ENCODE peak calls at places on chromosomes 16 and 17, in five cellular contexts. B is HCT116, Z is GM12891, O is H54, W is heart left ventricle. V is an unnamed sample.
A peak's percentile ranks its signal among the peaks of the same experiment; 100 is the strongest.

GRCh38 chr16:66585477-66586239 is 6.4 kb downstream of the CMTM2 start:
- DNase-seq in B (no peak), Z (no peak), O (no peak), W (no peak), V (no peak)

GRCh38 chr17:2214047-2214717 is 89.4 kb downstream of the SMG6 start:
- DNase-seq in B (no peak), Z (no peak), O (peak; percentile 51), W (peak; percentile 79), V (peak; percentile 52)

GRCh38 chr17:64147110-64148016 is 17.4 kb upstream of the ERN1 start:
- DNase-seq in B (no peak), Z (no peak), O (no peak), W (no peak), V (no peak)

GRCh38 chr16:50719401-50720337 is 22.2 kb upstream of the CYLD start:
- DNase-seq in B (no peak), Z (no peak), O (no peak), W (no peak), V (no peak)

GRCh38 chr17:17043668-17044226 is 1.5 kb downstream of the MPRIP start:
- DNase-seq in B (no peak), Z (no peak), O (peak; percentile 65), W (no peak), V (no peak)

GRCh38 chr17:57682667-57683066 is 62.4 kb downstream of the CCDC182 start:
- DNase-seq in B (no peak), Z (no peak), O (no peak), W (no peak), V (no peak)

GRCh38 chr17:48427598-48427997 is 2.4 kb downstream of the SKAP1 start:
- DNase-seq in B (no peak), Z (peak; percentile 36), O (no peak), W (no peak), V (no peak)

GRCh38 chr16:19595043-19595767 is 39.7 kb downstream of the VPS35L start:
- DNase-seq in B (no peak), Z (no peak), O (peak; percentile 69), W (peak; percentile 84), V (no peak)

GRCh38 chr16:1048442-1049112 is 24.0 kb upstream of the SSTR5 start:
- DNase-seq in B (no peak), Z (peak; percentile 74), O (no peak), W (peak; percentile 70), V (peak; percentile 33)

GRCh38 chr16:76970745-76971099 is 220.3 kb upstream of the MON1B start:
- DNase-seq in B (no peak), Z (no peak), O (no peak), W (no peak), V (no peak)

GRCh38 chr17:82865996-82866395 is 26.2 kb upstream of the ZNF750 start:
- DNase-seq in B (no peak), Z (no peak), O (no peak), W (peak; percentile 12), V (no peak)

DNA sequence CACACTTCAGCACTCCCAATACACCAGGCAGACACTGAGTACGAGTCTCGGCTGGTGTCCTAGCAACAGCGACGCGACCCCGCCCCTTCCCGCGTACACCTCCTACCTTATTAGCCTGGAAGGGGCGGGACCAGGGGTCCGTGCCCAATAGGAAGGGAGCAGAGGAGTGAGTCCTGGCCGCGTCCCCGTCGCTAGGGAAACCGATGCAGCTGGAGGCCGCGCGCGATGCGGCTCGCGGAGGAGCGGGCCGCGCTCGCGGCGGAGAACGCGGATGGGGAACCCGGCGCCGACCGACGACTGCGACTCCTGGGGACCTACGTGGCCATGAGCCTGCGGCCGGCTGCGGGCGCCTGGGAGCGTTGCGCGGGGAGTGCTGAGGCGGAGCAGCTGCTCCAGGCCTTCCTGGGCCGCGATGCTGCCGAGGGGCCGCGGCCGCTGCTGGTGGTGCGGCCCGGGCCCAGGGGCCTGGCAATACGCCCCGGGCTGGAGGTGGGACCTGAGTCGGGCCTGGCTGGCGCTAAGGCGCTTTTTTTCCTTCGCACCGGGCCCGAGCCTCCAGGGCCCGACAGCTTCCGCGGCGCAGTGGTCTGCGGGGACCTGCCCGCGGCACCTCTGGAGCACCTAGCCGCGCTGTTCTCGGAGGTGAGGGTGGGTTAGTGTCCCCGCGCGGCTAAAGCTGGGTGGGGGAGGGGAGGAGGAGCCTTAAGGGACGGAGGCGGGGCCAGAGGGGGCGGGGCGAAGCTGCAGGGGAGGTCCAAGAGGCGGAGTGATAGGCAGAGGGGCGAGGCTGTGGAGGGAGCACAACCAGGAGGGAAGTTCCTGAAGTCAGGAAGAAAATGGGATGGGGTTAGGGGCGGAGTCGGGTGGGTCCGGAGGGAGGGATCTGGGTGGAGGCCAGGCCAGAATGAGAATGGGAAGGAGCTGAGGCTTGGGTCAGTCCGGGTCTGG is at the start of gene DNAH9:
- DNase-seq in B (no peak), Z (peak; percentile 5), O (no peak), W (peak; percentile 98), V (peak; percentile 95)
- TF ChIP-seq POLR2A in B (no peak), Z (no peak), O (no peak), W (no peak), V (no peak)

DNA sequence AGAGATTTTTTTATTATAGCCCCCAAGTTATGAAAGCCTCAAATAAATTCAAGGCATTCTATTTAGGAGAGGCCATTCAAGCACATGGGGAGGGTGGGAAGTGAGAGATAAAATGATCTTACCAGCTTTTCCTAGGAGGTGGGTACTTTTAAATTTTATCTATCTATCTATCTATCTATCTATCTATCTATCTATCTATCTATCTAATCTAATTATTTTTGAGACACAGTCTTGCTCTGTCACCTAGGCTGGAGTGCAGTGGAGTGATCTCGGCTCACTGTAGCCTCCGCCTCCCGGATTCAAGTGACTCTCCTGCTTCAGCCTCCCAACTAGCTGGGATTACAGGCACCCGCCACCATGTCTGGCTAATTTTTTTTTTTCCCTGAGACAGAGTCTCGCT is 182.3 kb downstream of the PARN start:
- DNase-seq in B (no peak), Z (no peak), O (no peak), W (no peak), V (no peak)
- TF ChIP-seq POLR2A in B (no peak), Z (no peak), O (no peak), W (no peak), V (no peak)

DNA sequence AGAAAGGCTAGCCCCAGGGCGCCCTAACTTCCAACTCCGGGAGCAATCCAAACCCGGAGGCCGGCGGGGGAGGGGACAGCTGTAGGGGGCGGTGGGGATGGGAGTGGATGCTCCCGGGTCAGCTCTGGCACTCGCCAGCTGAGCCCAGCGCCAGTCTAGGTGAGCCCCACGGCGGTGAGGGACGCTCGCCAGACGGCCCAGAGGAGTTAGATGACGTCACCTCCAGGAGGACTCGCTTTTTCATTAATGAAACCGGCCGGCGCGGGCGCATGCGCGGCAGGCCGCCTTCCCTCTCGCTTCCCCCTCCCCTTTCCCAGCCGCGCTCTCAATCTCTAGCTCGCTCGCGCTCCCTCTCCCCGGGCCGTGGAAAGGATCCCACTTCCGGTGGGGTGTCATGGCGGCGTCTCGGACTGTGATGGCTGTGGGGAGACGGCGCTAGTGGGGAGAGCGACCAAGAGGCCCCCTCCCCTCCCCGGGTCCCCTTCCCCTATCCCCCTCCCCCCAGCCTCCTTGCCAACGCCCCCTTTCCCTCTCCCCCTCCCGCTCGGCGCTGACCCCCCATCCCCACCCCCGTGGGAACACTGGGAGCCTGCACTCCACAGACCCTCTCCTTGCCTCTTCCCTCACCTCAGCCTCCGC is at the start of gene NF1:
- DNase-seq in B (peak; percentile 85), Z (peak; percentile 97), O (peak; percentile 80), W (peak; percentile 97), V (peak; percentile 93)
- TF ChIP-seq POLR2A in B (peak; percentile 41), Z (peak; percentile 40), O (peak; percentile 70), W (peak; percentile 44), V (peak; percentile 63)

GRCh38 chr17:41648411-41649195 is 24.2 kb upstream of the KRT17 start:
- DNase-seq in B (peak; percentile 77), Z (peak; percentile 88), O (peak; percentile 90), W (peak; percentile 85), V (peak; percentile 78)

GRCh38 chr17:41647940-41648410 is 23.6 kb upstream of the KRT17 start:
- DNase-seq in B (peak; percentile 54), Z (peak; percentile 89), O (peak; percentile 87), W (peak; percentile 83), V (peak; percentile 96)

GRCh38 chr17:41651625-41652460 is 27.5 kb upstream of the KRT17 start:
- DNase-seq in B (no peak), Z (no peak), O (no peak), W (peak; percentile 28), V (no peak)

GRCh38 chr17:41650794-41651624 is 26.6 kb upstream of the KRT17 start:
- DNase-seq in B (no peak), Z (no peak), O (no peak), W (peak; percentile 20), V (no peak)

GRCh38 chr17:41649923-41650519 is 25.6 kb upstream of the KRT17 start:
- DNase-seq in B (no peak), Z (no peak), O (no peak), W (peak; percentile 3), V (no peak)
- TF ChIP-seq POLR2A in B (no peak), Z (no peak), O (no peak), W (no peak), V (no peak)

DNA sequence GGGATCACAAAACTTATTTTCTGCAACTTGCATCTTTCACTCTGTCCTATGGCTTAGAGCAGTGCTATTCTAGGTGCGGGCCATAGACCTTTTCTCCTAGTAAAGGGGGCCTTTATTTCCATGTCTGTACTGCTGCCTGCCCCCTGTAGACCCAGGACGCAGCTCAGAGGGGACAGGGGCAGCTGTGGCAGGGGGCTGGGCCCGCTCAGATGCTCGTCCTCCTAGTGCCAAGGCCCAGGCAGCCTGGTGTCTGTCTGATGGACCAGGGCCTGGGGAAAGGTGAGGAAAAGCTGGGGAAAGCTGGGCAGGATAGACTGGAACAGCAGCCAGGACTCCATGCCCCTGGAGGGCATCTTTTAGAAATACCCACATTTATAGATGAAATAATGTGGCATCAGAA is 25.6 kb downstream of the VAC14 start:
- DNase-seq in B (no peak), Z (no peak), O (no peak), W (no peak), V (no peak)
- TF ChIP-seq POLR2A in B (no peak), Z (no peak), O (no peak), W (no peak), V (no peak)

DNA sequence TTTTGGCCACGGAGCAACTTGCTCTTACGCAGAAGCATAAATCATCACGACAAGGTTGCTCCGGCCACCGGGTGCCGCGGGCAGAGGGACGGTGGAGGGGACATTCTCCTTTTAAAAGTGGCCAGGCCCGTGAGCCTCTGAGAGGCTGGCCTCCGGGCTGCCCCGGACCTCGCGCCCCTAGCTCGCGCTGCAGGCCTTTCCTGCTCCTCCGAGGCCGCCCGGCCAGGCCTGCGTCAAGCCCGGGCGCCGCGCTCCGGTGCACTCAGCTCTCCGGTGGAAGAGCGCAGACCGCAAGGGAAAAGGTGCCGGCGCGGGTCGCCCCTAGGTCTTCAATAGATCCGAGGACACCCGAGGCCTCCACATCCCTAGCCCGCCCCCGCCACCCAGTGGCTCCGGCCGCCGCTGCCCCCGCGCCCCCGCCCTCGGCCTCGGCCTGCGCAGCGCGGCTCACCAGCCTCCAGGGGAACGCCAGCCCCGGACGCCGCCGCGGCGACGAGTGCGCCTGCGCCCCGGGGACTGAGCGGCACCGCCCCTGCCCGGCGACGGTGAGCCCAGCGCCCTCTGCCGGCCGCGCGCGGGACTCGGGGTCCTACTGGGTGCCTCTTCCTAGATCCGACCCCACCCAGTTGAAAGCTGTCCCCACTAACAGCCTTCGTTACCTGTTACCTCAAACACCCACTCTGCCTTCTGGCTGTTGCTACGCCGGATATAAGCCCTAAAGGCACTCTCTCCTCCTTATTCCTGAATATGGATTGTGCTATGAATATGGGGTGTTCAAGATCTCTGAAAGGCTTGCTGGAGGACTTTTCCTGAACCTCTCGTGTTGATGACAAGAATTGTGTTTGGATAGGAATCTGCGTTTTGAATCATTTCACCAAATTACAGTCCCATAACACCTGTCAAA is at the start of gene LYRM9:
- DNase-seq in B (peak; percentile 66), Z (peak; percentile 90), O (peak; percentile 73), W (peak; percentile 93), V (peak; percentile 85)
- TF ChIP-seq POLR2A in B (no peak), Z (no peak), O (peak; percentile 88), W (peak; percentile 50), V (peak; percentile 53)

V was measured in tibial nerve.